ENCODE peak calls at places on chromosomes 13 and 19, in nine cellular contexts. One of them, this sample, is unnamed.

GRCh38 chr13:28297341-28297740 is 159.0 kb downstream of the PAN3 start:
- DNase-seq in thoracic aorta: no peak
- DNase-seq in tibial artery: no peak
- DNase-seq in GM23338: peak; percentile 80
- DNase-seq in cardiac muscle cell: no peak
- DNase-seq in hepatocyte: no peak
- DNase-seq in IMR-90: no peak
- DNase-seq in Peyer's patch: no peak
- DNase-seq in spleen: no peak
- DNase-seq in this sample: no peak

GRCh38 chr19:48645652-48646191 is at the start of gene CA11:
- DNase-seq in thoracic aorta: no peak
- DNase-seq in tibial artery: no peak
- DNase-seq in GM23338: peak; percentile 68
- DNase-seq in cardiac muscle cell: peak; percentile 41
- DNase-seq in hepatocyte: peak; percentile 49
- DNase-seq in IMR-90: no peak
- DNase-seq in Peyer's patch: no peak
- DNase-seq in spleen: peak; percentile 76
- DNase-seq in this sample: no peak

GRCh38 chr13:25232937-25233515 is 54.3 kb downstream of the MTMR6 start:
- DNase-seq in thoracic aorta: no peak
- DNase-seq in tibial artery: no peak
- DNase-seq in GM23338: peak; percentile 69
- DNase-seq in cardiac muscle cell: peak; percentile 53
- DNase-seq in hepatocyte: peak; percentile 56
- DNase-seq in IMR-90: peak; percentile 21
- DNase-seq in Peyer's patch: no peak
- DNase-seq in spleen: no peak
- DNase-seq in this sample: no peak

GRCh38 chr13:49497272-49497671 is 1.5 kb downstream of the PHF11 start:
- DNase-seq in thoracic aorta: no peak
- DNase-seq in tibial artery: no peak
- DNase-seq in GM23338: no peak
- DNase-seq in cardiac muscle cell: no peak
- DNase-seq in hepatocyte: no peak
- DNase-seq in IMR-90: no peak
- DNase-seq in Peyer's patch: no peak
- DNase-seq in spleen: no peak
- DNase-seq in this sample: no peak

GRCh38 chr19:918481-919156 is 1.5 kb downstream of the KISS1R start:
- DNase-seq in thoracic aorta: no peak
- DNase-seq in tibial artery: no peak
- DNase-seq in GM23338: peak; percentile 74
- DNase-seq in cardiac muscle cell: no peak
- DNase-seq in hepatocyte: no peak
- DNase-seq in IMR-90: no peak
- DNase-seq in Peyer's patch: no peak
- DNase-seq in spleen: peak; percentile 85
- DNase-seq in this sample: no peak

GRCh38 chr19:19115954-19116353 is 22.3 kb downstream of the TMEM161A start:
- DNase-seq in thoracic aorta: no peak
- DNase-seq in tibial artery: no peak
- DNase-seq in GM23338: peak; percentile 89
- DNase-seq in cardiac muscle cell: peak; percentile 19
- DNase-seq in hepatocyte: no peak
- DNase-seq in IMR-90: no peak
- DNase-seq in Peyer's patch: peak; percentile 75
- DNase-seq in spleen: no peak
- DNase-seq in this sample: peak; percentile 34

GRCh38 chr13:102295316-102296048 is 106.4 kb downstream of the FGF14 start:
- DNase-seq in thoracic aorta: no peak
- DNase-seq in tibial artery: no peak
- DNase-seq in GM23338: no peak
- DNase-seq in cardiac muscle cell: peak; percentile 39
- DNase-seq in hepatocyte: no peak
- DNase-seq in IMR-90: peak; percentile 79
- DNase-seq in Peyer's patch: no peak
- DNase-seq in spleen: no peak
- DNase-seq in this sample: no peak

GRCh38 chr19:10929402-10929794 is 787 bp downstream of the TIMM29 start:
- DNase-seq in thoracic aorta: no peak
- DNase-seq in tibial artery: no peak
- DNase-seq in GM23338: peak; percentile 44
- DNase-seq in cardiac muscle cell: no peak
- DNase-seq in hepatocyte: peak; percentile 43
- DNase-seq in IMR-90: no peak
- DNase-seq in Peyer's patch: no peak
- DNase-seq in spleen: peak; percentile 78
- DNase-seq in this sample: no peak

GRCh38 chr13:25687622-25688225 is 315.9 kb downstream of the ATP8A2 start:
- DNase-seq in thoracic aorta: no peak
- DNase-seq in tibial artery: no peak
- DNase-seq in GM23338: no peak
- DNase-seq in cardiac muscle cell: peak; percentile 23
- DNase-seq in hepatocyte: no peak
- DNase-seq in IMR-90: no peak
- DNase-seq in Peyer's patch: no peak
- DNase-seq in spleen: no peak
- DNase-seq in this sample: no peak

DNA sequence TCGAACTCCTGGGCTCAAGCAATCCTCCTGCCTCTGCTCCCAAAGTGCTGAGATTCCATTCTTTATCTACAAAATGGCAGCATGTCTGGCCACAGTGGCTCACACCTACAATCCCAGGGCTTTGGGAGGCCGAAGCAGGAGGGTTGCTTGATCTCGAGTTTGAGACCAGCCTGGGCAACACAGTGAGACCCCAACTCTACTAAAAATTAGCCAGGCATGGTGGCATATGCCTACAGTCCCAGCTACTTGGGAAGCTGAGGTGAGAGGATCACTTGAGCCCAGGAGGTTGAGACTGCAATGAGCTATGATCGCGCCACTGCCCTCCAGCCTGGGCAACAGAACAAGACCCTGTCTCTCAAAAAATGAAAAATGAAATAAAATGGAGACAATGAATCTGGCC is 6.1 kb downstream of the NAPA start:
- DNase-seq in thoracic aorta: no peak
- DNase-seq in tibial artery: no peak
- DNase-seq in GM23338: no peak
- DNase-seq in cardiac muscle cell: no peak
- DNase-seq in hepatocyte: no peak
- DNase-seq in IMR-90: no peak
- DNase-seq in Peyer's patch: no peak
- DNase-seq in spleen: no peak
- DNase-seq in this sample: no peak
- H3K4me1 ChIP-seq in thoracic aorta: peaks cover 56% of the 10 kb centered on the region
- H3K4me1 ChIP-seq in tibial artery: peaks cover 71% of the 10 kb centered on the region
- H3K4me1 ChIP-seq in GM23338: no peaks in the 10 kb centered on the region
- H3K4me1 ChIP-seq in cardiac muscle cell: no peaks in the 10 kb centered on the region
- H3K4me1 ChIP-seq in hepatocyte: peaks cover 29% of the 10 kb centered on the region
- H3K4me1 ChIP-seq in IMR-90: peaks cover 18% of the 10 kb centered on the region
- H3K4me1 ChIP-seq in Peyer's patch: peaks cover 7% of the 10 kb centered on the region
- H3K4me1 ChIP-seq in spleen: peaks cover 64% of the 10 kb centered on the region
- H3K4me1 ChIP-seq in this sample: peaks cover 18% of the 10 kb centered on the region

GRCh38 chr19:47413941-47414340 is 5.4 kb downstream of the MEIS3 start:
- DNase-seq in thoracic aorta: no peak
- DNase-seq in tibial artery: no peak
- DNase-seq in GM23338: no peak
- DNase-seq in cardiac muscle cell: no peak
- DNase-seq in hepatocyte: no peak
- DNase-seq in IMR-90: no peak
- DNase-seq in Peyer's patch: no peak
- DNase-seq in spleen: no peak
- DNase-seq in this sample: no peak
- H3K27me3 ChIP-seq in thoracic aorta: no peaks in the 10 kb centered on the region
- H3K27me3 ChIP-seq in tibial artery: peaks cover 54% of the 10 kb centered on the region
- H3K27me3 ChIP-seq in GM23338: peaks cover 33% of the 10 kb centered on the region
- H3K27me3 ChIP-seq in cardiac muscle cell: peaks cover 8% of the 10 kb centered on the region
- H3K27me3 ChIP-seq in hepatocyte: peaks cover 28% of the 10 kb centered on the region
- H3K27me3 ChIP-seq in IMR-90: no peaks in the 10 kb centered on the region
- H3K27me3 ChIP-seq in Peyer's patch: no peaks in the 10 kb centered on the region
- H3K27me3 ChIP-seq in spleen: peaks cover 55% of the 10 kb centered on the region
- H3K27me3 ChIP-seq in this sample: peaks cover 8% of the 10 kb centered on the region

DNA sequence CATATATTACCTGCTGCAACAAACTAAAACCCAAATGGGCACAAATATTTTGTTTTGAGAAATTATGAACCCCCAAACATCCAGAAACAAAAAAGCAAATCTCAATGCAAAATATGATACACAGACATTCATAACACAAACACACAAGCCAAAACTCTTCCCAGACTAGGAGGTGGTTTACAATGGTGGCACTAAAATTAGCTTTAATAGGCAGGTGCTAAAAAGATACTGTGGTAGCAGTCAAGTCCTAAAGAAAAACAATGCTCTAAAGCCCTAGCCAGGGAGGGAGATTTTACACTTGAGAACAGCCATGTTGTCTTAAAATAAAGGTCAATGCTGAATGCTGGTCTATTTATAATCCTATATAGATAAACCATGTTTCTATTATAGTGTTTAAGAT is 65.0 kb downstream of the DOCK9 start:
- DNase-seq in thoracic aorta: no peak
- DNase-seq in tibial artery: no peak
- DNase-seq in GM23338: no peak
- DNase-seq in cardiac muscle cell: no peak
- DNase-seq in hepatocyte: no peak
- DNase-seq in IMR-90: no peak
- DNase-seq in Peyer's patch: no peak
- DNase-seq in spleen: no peak
- DNase-seq in this sample: no peak
- H3K4me3 ChIP-seq in thoracic aorta: no peak overlapping the region
- H3K4me3 ChIP-seq in tibial artery: no peak overlapping the region
- H3K4me3 ChIP-seq in GM23338: no peak overlapping the region
- H3K4me3 ChIP-seq in cardiac muscle cell: no peak overlapping the region
- H3K4me3 ChIP-seq in hepatocyte: no peak overlapping the region
- H3K4me3 ChIP-seq in IMR-90: no peak overlapping the region
- H3K4me3 ChIP-seq in Peyer's patch: no peak overlapping the region
- H3K4me3 ChIP-seq in spleen: no peak overlapping the region
- H3K4me3 ChIP-seq in this sample: no peak overlapping the region

GRCh38 chr13:99501135-99501951 is at the start of gene TM9SF2:
- DNase-seq in thoracic aorta: peak; percentile 90
- DNase-seq in tibial artery: peak; percentile 95
- DNase-seq in GM23338: peak; percentile 99
- DNase-seq in cardiac muscle cell: peak; percentile 98
- DNase-seq in hepatocyte: peak; percentile 97
- DNase-seq in IMR-90: peak; percentile 97
- DNase-seq in Peyer's patch: peak; percentile 98
- DNase-seq in spleen: peak; percentile 98
- DNase-seq in this sample: peak; percentile 95
- H3K4me1 ChIP-seq in thoracic aorta: peaks cover 31% of the 10 kb centered on the region
- H3K4me1 ChIP-seq in tibial artery: peaks cover 33% of the 10 kb centered on the region
- H3K4me1 ChIP-seq in GM23338: peaks cover 16% of the 10 kb centered on the region
- H3K4me1 ChIP-seq in cardiac muscle cell: peaks cover 14% of the 10 kb centered on the region
- H3K4me1 ChIP-seq in hepatocyte: peaks cover 31% of the 10 kb centered on the region
- H3K4me1 ChIP-seq in IMR-90: peaks cover 7% of the 10 kb centered on the region
- H3K4me1 ChIP-seq in Peyer's patch: no peaks in the 10 kb centered on the region
- H3K4me1 ChIP-seq in spleen: peaks cover 61% of the 10 kb centered on the region
- H3K4me1 ChIP-seq in this sample: peaks cover 20% of the 10 kb centered on the region

GRCh38 chr19:50314724-50315700 is 14.2 kb downstream of the KCNC3 start:
- DNase-seq in thoracic aorta: no peak
- DNase-seq in tibial artery: no peak
- DNase-seq in GM23338: peak; percentile 73
- DNase-seq in cardiac muscle cell: no peak
- DNase-seq in hepatocyte: no peak
- DNase-seq in IMR-90: no peak
- DNase-seq in Peyer's patch: no peak
- DNase-seq in spleen: no peak
- DNase-seq in this sample: no peak

GRCh38 chr19:50318438-50318837 is 10.7 kb downstream of the KCNC3 start:
- DNase-seq in thoracic aorta: no peak
- DNase-seq in tibial artery: no peak
- DNase-seq in GM23338: no peak
- DNase-seq in cardiac muscle cell: no peak
- DNase-seq in hepatocyte: no peak
- DNase-seq in IMR-90: no peak
- DNase-seq in Peyer's patch: no peak
- DNase-seq in spleen: no peak
- DNase-seq in this sample: no peak

GRCh38 chr19:50313812-50314536 is 15.2 kb downstream of the KCNC3 start:
- DNase-seq in thoracic aorta: no peak
- DNase-seq in tibial artery: no peak
- DNase-seq in GM23338: peak; percentile 93
- DNase-seq in cardiac muscle cell: no peak
- DNase-seq in hepatocyte: peak; percentile 45
- DNase-seq in IMR-90: no peak
- DNase-seq in Peyer's patch: no peak
- DNase-seq in spleen: no peak
- DNase-seq in this sample: no peak

GRCh38 chr19:50317115-50317514 is 12.1 kb downstream of the KCNC3 start:
- DNase-seq in thoracic aorta: no peak
- DNase-seq in tibial artery: no peak
- DNase-seq in GM23338: no peak
- DNase-seq in cardiac muscle cell: no peak
- DNase-seq in hepatocyte: no peak
- DNase-seq in IMR-90: no peak
- DNase-seq in Peyer's patch: no peak
- DNase-seq in spleen: no peak
- DNase-seq in this sample: no peak

DNA sequence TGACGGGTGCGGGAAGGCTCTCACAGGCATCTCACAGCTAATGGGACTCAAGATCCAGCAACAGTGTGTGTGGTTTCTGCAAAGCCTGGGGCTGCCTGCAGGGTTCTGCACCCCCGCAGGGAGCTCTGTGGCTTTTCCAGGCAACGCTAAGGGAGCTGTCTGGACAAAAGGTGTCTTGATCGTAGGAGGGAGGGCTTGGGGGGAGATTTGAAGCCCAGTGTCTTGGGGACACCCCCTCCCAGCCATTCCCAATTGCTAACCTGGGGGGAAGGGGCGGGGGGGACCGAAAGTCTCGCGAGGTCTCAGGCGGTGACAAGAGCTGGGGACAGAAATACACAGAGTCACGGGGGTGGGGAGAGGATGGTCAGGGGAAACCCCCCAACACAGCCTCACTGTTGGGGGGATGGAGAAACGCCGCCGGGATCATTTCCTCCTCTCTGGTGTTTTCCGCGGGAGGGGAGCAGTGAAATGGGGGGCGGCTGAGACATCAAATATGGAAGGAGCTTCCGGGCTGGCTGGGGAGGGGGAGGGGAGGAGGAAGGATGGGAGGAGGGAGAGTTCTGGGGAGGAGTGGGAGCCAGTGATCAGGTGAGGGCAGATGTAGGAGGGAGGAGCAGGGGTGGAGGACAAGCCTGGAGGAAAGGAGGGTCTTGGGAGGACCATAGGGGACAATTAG is 13.3 kb downstream of the KCNC3 start:
- DNase-seq in thoracic aorta: no peak
- DNase-seq in tibial artery: no peak
- DNase-seq in GM23338: peak; percentile 86
- DNase-seq in cardiac muscle cell: no peak
- DNase-seq in hepatocyte: no peak
- DNase-seq in IMR-90: no peak
- DNase-seq in Peyer's patch: no peak
- DNase-seq in spleen: no peak
- DNase-seq in this sample: no peak
- H3K27me3 ChIP-seq in thoracic aorta: peaks cover 14% of the 10 kb centered on the region
- H3K27me3 ChIP-seq in tibial artery: peaks cover 69% of the 10 kb centered on the region
- H3K27me3 ChIP-seq in GM23338: no peaks in the 10 kb centered on the region
- H3K27me3 ChIP-seq in cardiac muscle cell: no peaks in the 10 kb centered on the region
- H3K27me3 ChIP-seq in hepatocyte: peaks cover 50% of the 10 kb centered on the region
- H3K27me3 ChIP-seq in IMR-90: peaks cover 34% of the 10 kb centered on the region
- H3K27me3 ChIP-seq in Peyer's patch: no peaks in the 10 kb centered on the region
- H3K27me3 ChIP-seq in spleen: peaks cover 63% of the 10 kb centered on the region
- H3K27me3 ChIP-seq in this sample: peaks cover 48% of the 10 kb centered on the region

This sample was measured in effector memory CD4-positive, alpha-beta T cell.